ENCODE peak calls at places on chromosomes 1 and 21, in four cellular contexts. V, A, U and K are unnamed samples.

GRCh38 chr1:3192825-3193224 is 123.8 kb downstream of the PRDM16 start:
- DNase-seq in V (no peak), A (no peak), U (no peak), K (peak; percentile 7)

GRCh38 chr21:40186036-40186435 is 318.8 kb downstream of the PCP4 start:
- DNase-seq in V (no peak), A (no peak), U (no peak), K (no peak)

GRCh38 chr21:45202889-45203288 is 84.8 kb downstream of the POFUT2 start:
- DNase-seq in V (no peak), A (no peak), U (no peak), K (no peak)

GRCh38 chr1:12201343-12202189 is 28.3 kb upstream of the VPS13D start:
- DNase-seq in V (no peak), A (no peak), U (no peak), K (no peak)

GRCh38 chr21:42681296-42682206 is 28.1 kb downstream of the PDE9A start:
- DNase-seq in V (no peak), A (no peak), U (no peak), K (no peak)

GRCh38 chr1:8661185-8662110 is 156.0 kb downstream of the RERE start:
- DNase-seq in V (no peak), A (no peak), U (peak; percentile 72), K (no peak)

GRCh38 chr1:7639435-7640131 is 131.5 kb upstream of the VAMP3 start:
- DNase-seq in V (no peak), A (no peak), U (no peak), K (no peak)

GRCh38 chr1:227854189-227854588 is 38.7 kb downstream of the PRSS38 start:
- DNase-seq in V (no peak), A (no peak), U (no peak), K (no peak)

GRCh38 chr1:183070234-183070922 is 47.2 kb downstream of the LAMC1 start:
- DNase-seq in V (no peak), A (no peak), U (no peak), K (no peak)

GRCh38 chr1:218718977-218719376 is 373.8 kb downstream of the TGFB2 start:
- DNase-seq in V (no peak), A (no peak), U (no peak), K (no peak)

DNA sequence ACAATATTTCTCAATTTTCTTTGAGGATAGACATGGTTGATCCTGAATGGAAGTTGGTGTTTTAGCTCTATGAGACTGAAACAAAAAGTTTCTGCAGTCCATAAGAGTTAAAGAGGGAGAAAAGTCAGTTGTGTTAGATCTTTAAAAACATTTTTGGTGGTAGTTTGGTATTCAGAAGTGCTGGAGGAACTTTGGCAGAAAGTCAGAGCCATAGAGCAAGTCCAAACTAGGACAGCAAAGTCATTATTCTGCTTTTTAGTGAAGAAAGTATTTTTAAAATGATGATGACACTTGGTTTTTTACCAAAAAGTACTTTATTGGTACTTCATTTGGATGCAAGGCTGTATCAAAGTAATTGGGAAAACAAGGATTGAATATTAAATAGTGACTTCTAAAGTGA is 41.8 kb downstream of the FNBP1L start:
- DNase-seq in V (no peak), A (no peak), U (no peak), K (no peak)
- TF ChIP-seq CREM in V (no peak), A (no peak), U (no peak), K (no peak)

GRCh38 chr1:1272341-1273151 is 1.1 kb downstream of the UBE2J2 start:
- DNase-seq in V (peak; percentile 11), A (no peak), U (no peak), K (no peak)
- TF ChIP-seq CREM in V (no peak), A (no peak), U (no peak), K (no peak)

GRCh38 chr1:5769146-5769545 is 223.1 kb downstream of the NPHP4 start:
- DNase-seq in V (no peak), A (no peak), U (no peak), K (no peak)

GRCh38 chr1:5769760-5770159 is 222.5 kb downstream of the NPHP4 start:
- DNase-seq in V (no peak), A (no peak), U (no peak), K (no peak)

GRCh38 chr1:5768014-5768413 is 224.2 kb downstream of the NPHP4 start:
- DNase-seq in V (peak; percentile 53), A (no peak), U (no peak), K (no peak)

GRCh38 chr1:5771788-5772187 is 220.4 kb downstream of the NPHP4 start:
- DNase-seq in V (no peak), A (no peak), U (no peak), K (no peak)

DNA sequence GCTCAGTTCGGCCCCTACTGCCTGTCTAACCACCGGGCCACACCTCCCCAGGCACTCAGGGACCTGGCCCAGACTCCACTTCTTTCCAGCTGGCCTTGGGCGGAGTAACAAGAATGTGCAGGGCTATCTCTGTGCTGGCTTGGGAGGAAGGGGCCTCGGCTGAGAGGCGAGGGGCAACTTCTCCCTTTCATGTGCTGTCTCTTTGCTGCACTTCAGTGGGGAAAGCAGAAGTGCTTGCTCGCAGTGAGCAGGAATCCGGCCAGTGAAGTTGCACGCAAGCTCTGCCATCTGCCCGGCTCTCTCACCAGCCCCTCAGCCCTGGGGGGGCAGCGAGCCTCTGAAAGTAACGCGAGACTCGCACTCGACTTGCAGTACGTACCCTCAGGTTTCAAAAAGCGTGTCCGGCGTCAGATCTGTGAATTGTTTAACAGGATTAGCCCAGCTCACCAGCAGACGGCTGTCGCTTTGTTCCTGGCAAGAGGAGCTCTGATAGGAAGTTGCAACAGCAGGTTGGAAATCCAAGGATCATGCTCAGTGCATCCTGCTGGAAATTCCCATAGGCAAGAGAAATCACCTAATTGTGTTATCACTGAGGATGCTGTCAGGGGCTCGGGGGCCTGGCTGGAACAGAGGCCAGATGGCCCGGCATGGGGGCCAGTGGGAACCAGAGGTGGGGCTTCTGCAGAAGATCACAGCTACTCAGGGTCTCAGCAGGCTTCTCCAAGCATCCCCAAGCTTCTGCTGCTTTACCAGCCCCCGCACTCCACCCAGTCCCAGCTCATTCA is 221.1 kb downstream of the NPHP4 start:
- DNase-seq in V (no peak), A (no peak), U (no peak), K (peak; percentile 5)
- TF ChIP-seq CREM in V (no peak), A (no peak), U (no peak), K (no peak)

GRCh38 chr1:109909531-109909930 is 1.1 kb upstream of the CSF1 start:
- DNase-seq in V (no peak), A (no peak), U (no peak), K (no peak)

GRCh38 chr1:109912214-109912861 is 1.7 kb downstream of the CSF1 start:
- DNase-seq in V (no peak), A (no peak), U (no peak), K (no peak)

GRCh38 chr1:109910963-109911798 is 532 bp downstream of the CSF1 start:
- DNase-seq in V (peak; percentile 27), A (peak; percentile 79), U (no peak), K (no peak)

GRCh38 chr1:109908857-109909256 is 1.8 kb upstream of the CSF1 start:
- DNase-seq in V (no peak), A (no peak), U (no peak), K (no peak)

DNA sequence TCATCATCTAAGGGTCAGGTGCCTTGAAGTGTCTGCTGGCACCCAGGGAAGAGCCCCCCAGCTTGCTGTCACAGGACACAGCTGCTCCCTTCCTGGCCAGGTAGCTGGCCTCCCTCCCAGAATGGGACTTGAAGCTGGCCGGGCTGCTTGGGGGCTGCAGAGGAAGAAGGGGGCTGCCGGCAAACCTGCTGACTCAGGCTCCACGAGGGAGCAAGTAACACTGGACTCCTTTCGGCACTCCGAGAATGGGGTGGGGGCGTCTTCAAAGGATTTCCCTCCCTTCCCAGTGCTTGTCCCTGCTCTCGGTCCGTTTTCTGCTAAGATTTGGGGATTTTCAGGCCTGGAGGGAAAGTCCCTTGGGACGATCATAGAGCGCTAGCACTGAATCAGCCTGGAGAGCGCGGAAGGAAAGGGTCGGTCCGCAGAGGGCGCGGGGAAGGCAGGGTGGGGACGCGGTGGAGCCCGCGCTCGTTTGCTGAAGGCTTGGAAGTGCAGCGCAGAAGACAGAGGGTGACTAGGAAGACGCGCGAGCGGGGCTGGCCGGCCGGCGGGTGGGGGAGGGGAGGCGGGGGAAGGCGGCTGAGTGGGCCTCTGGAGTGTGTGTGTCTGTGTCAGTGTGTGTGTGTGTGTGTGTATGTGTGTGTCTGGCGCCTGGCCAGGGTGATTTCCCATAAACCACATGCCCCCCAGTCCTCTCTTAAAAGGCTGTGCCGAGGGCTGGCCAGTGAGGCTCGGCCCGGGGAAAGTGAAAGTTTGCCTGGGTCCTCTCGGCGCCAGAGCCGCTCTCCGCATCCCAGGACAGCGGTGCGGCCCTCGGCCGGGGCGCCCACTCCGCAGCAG is at the start of gene CSF1:
- DNase-seq in V (peak; percentile 55), A (peak; percentile 92), U (peak; percentile 48), K (no peak)
- TF ChIP-seq CREM in V (no peak), A (peak; percentile 21), U (no peak), K (no peak)

GRCh38 chr1:244941121-244941520 is 76.8 kb upstream of the HNRNPU start:
- DNase-seq in V (no peak), A (no peak), U (peak; percentile 71), K (no peak)

GRCh38 chr1:244948416-244948815 is 84.1 kb upstream of the HNRNPU start:
- DNase-seq in V (no peak), A (no peak), U (no peak), K (no peak)

GRCh38 chr1:244945109-244945671 is 80.8 kb upstream of the HNRNPU start:
- DNase-seq in V (no peak), A (no peak), U (peak; percentile 85), K (no peak)
- TF ChIP-seq CREM in V (no peak), A (no peak), U (no peak), K (no peak)

DNA sequence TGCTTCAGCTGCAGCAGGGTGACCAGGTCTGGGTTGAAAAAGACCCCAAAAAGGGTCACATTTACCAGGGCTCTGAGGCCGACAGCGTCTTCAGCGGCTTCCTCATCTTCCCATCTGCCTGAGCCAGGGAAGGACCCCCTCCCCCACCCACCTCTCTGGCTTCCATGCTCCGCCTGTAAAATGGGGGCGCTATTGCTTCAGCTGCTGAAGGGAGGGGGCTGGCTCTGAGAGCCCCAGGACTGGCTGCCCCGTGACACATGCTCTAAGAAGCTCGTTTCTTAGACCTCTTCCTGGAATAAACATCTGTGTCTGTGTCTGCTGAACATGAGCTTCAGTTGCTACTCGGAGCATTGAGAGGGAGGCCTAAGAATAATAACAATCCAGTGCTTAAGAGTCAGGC is 2.9 kb downstream of the C1QA start:
- DNase-seq in V (peak; percentile 73), A (peak; percentile 89), U (no peak), K (no peak)
- TF ChIP-seq CREM in V (no peak), A (no peak), U (no peak), K (no peak)

GRCh38 chr1:201223852-201224670 is 33.4 kb downstream of the IGFN1 start:
- DNase-seq in V (no peak), A (no peak), U (no peak), K (no peak)
- TF ChIP-seq CREM in V (no peak), A (no peak), U (no peak), K (no peak)

GRCh38 chr1:87478231-87478630 is 149.6 kb downstream of the LMO4 start:
- DNase-seq in V (peak; percentile 53), A (no peak), U (no peak), K (no peak)
- TF ChIP-seq CREM in V (no peak), A (no peak), U (no peak), K (no peak)

GRCh38 chr1:241648159-241648558 is 3.9 kb upstream of the WDR64 start:
- DNase-seq in V (no peak), A (no peak), U (no peak), K (no peak)
- TF ChIP-seq CREM in V (no peak), A (no peak), U (no peak), K (no peak)